ENCODE peak calls at places on chromosomes 13 and 19, in five cellular contexts. One of them, this sample, is unnamed. For H3K36me3, the result is how much of the 10 kb centered on the place peaks cover.

GRCh38 chr19:6766357-6767080 is 716 bp downstream of the SH2D3A start:
- DNase-seq in GM06990: no peak
- DNase-seq in esophagus squamous epithelium: no peak
- DNase-seq in IMR-90: no peak
- DNase-seq in cardiac muscle cell: no peak
- DNase-seq in this sample: peak

GRCh38 chr19:12647047-12647446 is 19.5 kb downstream of the MAN2B1 start:
- DNase-seq in GM06990: no peak
- DNase-seq in esophagus squamous epithelium: no peak
- DNase-seq in cardiac muscle cell: no peak
- DNase-seq in IMR-90: no peak
- DNase-seq in this sample: no peak

GRCh38 chr19:6668696-6669095 is 1.3 kb downstream of the TNFSF14 start:
- DNase-seq in IMR-90: no peak
- DNase-seq in cardiac muscle cell: no peak
- DNase-seq in GM06990: no peak
- DNase-seq in esophagus squamous epithelium: no peak
- DNase-seq in this sample: no peak

GRCh38 chr13:70622785-70623184 is 514.5 kb upstream of the KLHL1 start:
- DNase-seq in IMR-90: no peak
- DNase-seq in cardiac muscle cell: no peak
- DNase-seq in GM06990: no peak
- DNase-seq in esophagus squamous epithelium: no peak
- DNase-seq in this sample: no peak

GRCh38 chr13:27137759-27138158 is 33.9 kb downstream of the USP12 start:
- DNase-seq in IMR-90: no peak
- DNase-seq in cardiac muscle cell: no peak
- DNase-seq in esophagus squamous epithelium: no peak
- DNase-seq in GM06990: no peak
- DNase-seq in this sample: no peak

GRCh38 chr13:33172400-33172799 is 113.2 kb downstream of the STARD13 start:
- DNase-seq in cardiac muscle cell: no peak
- DNase-seq in GM06990: no peak
- DNase-seq in esophagus squamous epithelium: no peak
- DNase-seq in IMR-90: no peak
- DNase-seq in this sample: no peak

GRCh38 chr19:50061650-50062049 is 35.8 kb downstream of the ZNF473 start:
- DNase-seq in GM06990: no peak
- DNase-seq in IMR-90: no peak
- DNase-seq in esophagus squamous epithelium: no peak
- DNase-seq in cardiac muscle cell: no peak
- DNase-seq in this sample: no peak

GRCh38 chr19:8209111-8209964 is at the start of gene CERS4:
- DNase-seq in IMR-90: peak
- DNase-seq in esophagus squamous epithelium: peak
- DNase-seq in GM06990: peak
- DNase-seq in cardiac muscle cell: peak
- DNase-seq in this sample: peak

GRCh38 chr13:72205773-72206172 is 338.8 kb upstream of the DACH1 start:
- DNase-seq in esophagus squamous epithelium: no peak
- DNase-seq in cardiac muscle cell: no peak
- DNase-seq in GM06990: no peak
- DNase-seq in IMR-90: no peak
- DNase-seq in this sample: no peak

GRCh38 chr19:17753976-17754375 is 2.7 kb downstream of the FCHO1 start:
- DNase-seq in cardiac muscle cell: no peak
- DNase-seq in GM06990: no peak
- DNase-seq in esophagus squamous epithelium: no peak
- DNase-seq in IMR-90: no peak
- DNase-seq in this sample: peak

GRCh38 chr13:106156468-106156867 is 379.0 kb downstream of the EFNB2 start:
- DNase-seq in GM06990: no peak
- DNase-seq in esophagus squamous epithelium: no peak
- DNase-seq in IMR-90: peak
- DNase-seq in cardiac muscle cell: peak
- DNase-seq in this sample: no peak

GRCh38 chr13:23348270-23349126 is 85.0 kb downstream of the SACS start:
- DNase-seq in GM06990: no peak
- DNase-seq in cardiac muscle cell: peak
- DNase-seq in esophagus squamous epithelium: no peak
- DNase-seq in IMR-90: no peak
- DNase-seq in this sample: no peak
- TF ChIP-seq CTCF in GM06990: no peak
- TF ChIP-seq CTCF in cardiac muscle cell: peak
- TF ChIP-seq CTCF in esophagus squamous epithelium: no peak
- TF ChIP-seq CTCF in IMR-90: peak
- TF ChIP-seq CTCF in this sample: peak

GRCh38 chr13:95627590-95627989 is 16.9 kb downstream of the DZIP1 start:
- DNase-seq in IMR-90: peak
- DNase-seq in GM06990: no peak
- DNase-seq in esophagus squamous epithelium: no peak
- DNase-seq in cardiac muscle cell: no peak
- DNase-seq in this sample: no peak

GRCh38 chr13:95628488-95628887 is 16.0 kb downstream of the DZIP1 start:
- DNase-seq in GM06990: no peak
- DNase-seq in cardiac muscle cell: no peak
- DNase-seq in esophagus squamous epithelium: no peak
- DNase-seq in IMR-90: no peak
- DNase-seq in this sample: no peak

GRCh38 chr13:95630593-95630992 is 13.9 kb downstream of the DZIP1 start:
- DNase-seq in IMR-90: no peak
- DNase-seq in cardiac muscle cell: no peak
- DNase-seq in esophagus squamous epithelium: no peak
- DNase-seq in GM06990: no peak
- DNase-seq in this sample: no peak

GRCh38 chr13:95626768-95627167 is 17.7 kb downstream of the DZIP1 start:
- DNase-seq in cardiac muscle cell: no peak
- DNase-seq in esophagus squamous epithelium: no peak
- DNase-seq in GM06990: no peak
- DNase-seq in IMR-90: no peak
- DNase-seq in this sample: no peak

DNA sequence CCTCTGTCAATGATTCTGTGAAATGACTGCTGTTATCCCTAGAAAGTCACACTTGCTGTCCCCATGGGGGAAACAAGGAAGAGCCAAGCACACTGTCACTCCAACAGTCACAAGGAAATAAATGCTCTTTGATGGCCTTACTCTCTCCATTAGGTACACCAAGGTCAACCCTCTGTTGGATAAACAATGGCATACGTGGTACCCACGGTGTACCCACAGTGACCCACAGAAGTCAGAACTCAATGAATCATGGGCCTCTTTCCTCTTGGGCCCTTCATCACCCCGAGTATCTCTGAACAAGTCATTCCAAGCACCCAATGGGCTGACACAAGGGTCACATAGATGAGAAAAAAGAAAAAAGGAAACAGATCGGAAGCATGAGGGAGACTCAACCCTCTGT is 15.4 kb downstream of the DZIP1 start:
- DNase-seq in IMR-90: no peak
- DNase-seq in esophagus squamous epithelium: no peak
- DNase-seq in cardiac muscle cell: no peak
- DNase-seq in GM06990: no peak
- DNase-seq in this sample: no peak
- H3K4me3 ChIP-seq in IMR-90: no peak
- H3K4me3 ChIP-seq in esophagus squamous epithelium: no peak
- H3K4me3 ChIP-seq in cardiac muscle cell: no peak
- H3K4me3 ChIP-seq in GM06990: no peak
- H3K4me3 ChIP-seq in this sample: no peak

GRCh38 chr13:100659578-100659977 is 15.0 kb downstream of the TMTC4 start:
- DNase-seq in cardiac muscle cell: no peak
- DNase-seq in esophagus squamous epithelium: no peak
- DNase-seq in GM06990: no peak
- DNase-seq in IMR-90: no peak
- DNase-seq in this sample: no peak
- H3K36me3 ChIP-seq in cardiac muscle cell: under half
- H3K36me3 ChIP-seq in esophagus squamous epithelium: half or more
- H3K36me3 ChIP-seq in GM06990: under half
- H3K36me3 ChIP-seq in IMR-90: under half
- H3K36me3 ChIP-seq in this sample: under half

DNA sequence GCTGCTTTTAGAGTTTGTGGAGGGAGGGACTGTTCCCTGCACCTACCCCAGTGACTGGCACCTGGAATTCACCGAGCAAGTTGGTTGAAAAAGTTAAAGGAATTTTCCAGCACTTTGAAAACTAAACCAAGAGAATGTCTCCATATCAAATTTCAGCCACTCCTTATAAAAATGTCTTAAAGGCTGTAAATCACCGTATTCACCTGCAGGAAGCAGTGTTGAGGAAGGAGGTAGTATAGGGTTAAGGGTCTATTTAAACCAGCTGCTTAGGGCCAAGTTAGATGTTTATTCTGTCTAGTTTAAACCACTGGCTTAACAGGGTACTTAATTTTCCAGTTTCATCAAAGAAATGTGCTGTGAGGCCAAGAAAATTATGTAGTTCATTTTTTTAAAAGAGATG is 3.8 kb upstream of the RAB20 start:
- DNase-seq in esophagus squamous epithelium: no peak
- DNase-seq in IMR-90: no peak
- DNase-seq in cardiac muscle cell: no peak
- DNase-seq in GM06990: no peak
- DNase-seq in this sample: no peak
- TF ChIP-seq CTCF in esophagus squamous epithelium: no peak
- TF ChIP-seq CTCF in IMR-90: peak
- TF ChIP-seq CTCF in cardiac muscle cell: peak
- TF ChIP-seq CTCF in GM06990: no peak
- TF ChIP-seq CTCF in this sample: peak

DNA sequence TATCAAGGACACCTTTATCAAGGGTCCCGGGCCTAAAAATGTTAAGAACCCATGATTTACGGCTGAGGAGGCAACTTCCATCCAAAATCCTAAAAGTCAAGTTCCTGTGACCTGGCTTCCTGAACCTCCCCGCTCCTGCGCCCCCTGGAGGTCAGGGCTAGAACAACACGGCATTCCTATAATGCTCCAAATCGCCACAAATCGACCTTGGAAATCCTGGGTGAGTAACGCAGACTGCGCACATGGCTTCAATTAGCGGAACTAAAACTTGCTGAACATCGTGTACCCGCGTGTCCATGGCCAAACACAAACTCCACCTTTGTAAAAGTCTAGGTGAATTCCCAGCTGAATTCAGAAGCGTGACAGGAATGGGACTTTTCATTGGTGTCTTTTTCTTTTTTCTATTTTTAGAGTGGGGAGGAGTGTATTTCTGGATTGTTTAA is 4.3 kb upstream of the C5AR1 start:
- DNase-seq in cardiac muscle cell: peak
- DNase-seq in esophagus squamous epithelium: no peak
- DNase-seq in IMR-90: peak
- DNase-seq in GM06990: peak
- DNase-seq in this sample: peak
- H3K4me3 ChIP-seq in cardiac muscle cell: no peak
- H3K4me3 ChIP-seq in esophagus squamous epithelium: no peak
- H3K4me3 ChIP-seq in IMR-90: peak
- H3K4me3 ChIP-seq in GM06990: no peak
- H3K4me3 ChIP-seq in this sample: no peak

This sample was measured in OCI-LY7.